ENCODE peak calls at places on chromosomes 13 and 19, in six cellular contexts. K is lower leg skin; H is NCI-H1105 treated with DMSO at 0.1 percent for 48 hours; M is NCI-H2081; V is activated CD4-positive, CD25-positive, alpha-beta regulatory T cell; L is A172. A is an unnamed sample.

GRCh38 chr13:42409061-42409460 is 137.1 kb downstream of the AKAP11 start:
- DNase-seq in M (no peak), V (no peak), K (no peak), H (no peak), L (no peak), A (no peak)

GRCh38 chr13:52845766-52846566 is 2.5 kb downstream of the PCDH8 start:
- DNase-seq in L (no peak), H (no peak), V (no peak), M (no peak), K (no peak), A (peak; percentile 50)

GRCh38 chr19:21677696-21678418 is 89.5 kb downstream of the ZNF100 start:
- DNase-seq in V (no peak), H (no peak), L (no peak), M (no peak), K (no peak), A (no peak)

GRCh38 chr13:59300347-59301165 is 863.2 kb downstream of the DIAPH3 start:
- DNase-seq in V (no peak), M (no peak), K (no peak), L (no peak), H (no peak), A (no peak)

GRCh38 chr13:54184576-54184975 is 1156.0 kb downstream of the OLFM4 start:
- DNase-seq in L (no peak), H (no peak), M (no peak), V (no peak), K (no peak), A (no peak)

GRCh38 chr19:3121396-3121795 is 14.4 kb upstream of the GNA15 start:
- DNase-seq in H (no peak), V (no peak), M (no peak), K (no peak), L (no peak), A (no peak)

GRCh38 chr19:44585371-44586141 is 27.8 kb upstream of the IGSF23 start:
- DNase-seq in L (peak; percentile 54), H (no peak), M (no peak), V (no peak), K (no peak), A (no peak)

GRCh38 chr13:99331881-99332293 is 24.7 kb upstream of the GPR183 start:
- DNase-seq in M (no peak), L (no peak), V (no peak), H (no peak), K (no peak), A (no peak)

GRCh38 chr19:4555657-4556561 is 3.6 kb downstream of the SEMA6B start:
- DNase-seq in L (peak; percentile 36), H (no peak), V (no peak), M (no peak), K (no peak), A (no peak)

GRCh38 chr13:73268306-73268705 is 209.5 kb downstream of the KLF5 start:
- DNase-seq in L (peak; percentile 73), M (peak; percentile 2), H (no peak), V (no peak), K (no peak), A (peak; percentile 9)

GRCh38 chr19:5690955-5691204 is 785 bp downstream of the RPL36 start:
- DNase-seq in K (no peak), V (no peak), L (no peak), M (no peak), H (peak; percentile 19), A (no peak)

GRCh38 chr19:33402421-33403220 is 29.1 kb downstream of the CEBPG start:
- DNase-seq in V (no peak), K (no peak), L (no peak), H (no peak), M (no peak), A (no peak)

GRCh38 chr19:48543121-48543710 is 8.8 kb upstream of the SULT2B1 start:
- DNase-seq in M (no peak), L (peak; percentile 68), H (no peak), V (no peak), K (peak; percentile 53), A (no peak)

GRCh38 chr13:100529666-100530065 is 58.9 kb downstream of the GGACT start:
- DNase-seq in K (no peak), V (no peak), L (no peak), H (no peak), M (no peak), A (no peak)

GRCh38 chr13:66657165-66657895 is 572.8 kb downstream of the PCDH9 start:
- DNase-seq in V (no peak), L (peak; percentile 96), M (peak; percentile 92), H (peak; percentile 100), K (peak; percentile 59), A (peak; percentile 99)

GRCh38 chr13:86737334-86737932 is 933.7 kb upstream of the SLITRK5 start:
- DNase-seq in L (no peak), V (no peak), M (no peak), K (no peak), H (no peak), A (no peak)

GRCh38 chr13:20118268-20119140 is 42.3 kb downstream of the GJA3 start:
- DNase-seq in H (peak; percentile 8), M (no peak), K (no peak), V (no peak), L (no peak), A (no peak)

GRCh38 chr13:42707003-42707402 is 74.4 kb upstream of the FAM216B start:
- DNase-seq in K (no peak), V (no peak), H (no peak), L (no peak), M (no peak), A (no peak)

GRCh38 chr19:49469828-49470614 is 4.0 kb upstream of the FLT3LG start:
- DNase-seq in V (peak; percentile 49), M (no peak), L (peak; percentile 27), H (no peak), K (no peak), A (no peak)

GRCh38 chr19:29636553-29637325 is 28.5 kb upstream of the PLEKHF1 start:
- DNase-seq in K (no peak), V (no peak), M (no peak), H (no peak), L (no peak), A (no peak)

GRCh38 chr13:20696073-20696472 is 7.4 kb upstream of the IL17D start:
- DNase-seq in L (no peak), K (no peak), H (no peak), V (no peak), M (no peak), A (no peak)

GRCh38 chr13:110334256-110334655 is 27.2 kb downstream of the COL4A2 start:
- DNase-seq in M (no peak), V (no peak), K (no peak), L (no peak), H (no peak), A (no peak)

GRCh38 chr19:31135841-31136240 is 213.4 kb downstream of the TSHZ3 start:
- DNase-seq in M (no peak), K (no peak), V (no peak), H (no peak), L (peak; percentile 40), A (no peak)

GRCh38 chr19:9917322-9917721 is 19.0 kb downstream of the OLFM2 start:
- DNase-seq in V (no peak), M (no peak), L (peak; percentile 70), H (peak; percentile 12), K (no peak), A (peak; percentile 25)

GRCh38 chr19:41753936-41754529 is 1.3 kb upstream of the CEACAM6 start:
- DNase-seq in K (peak; percentile 30), H (peak; percentile 59), L (peak; percentile 54), V (peak; percentile 34), M (peak; percentile 46), A (peak; percentile 77)

GRCh38 chr19:8576273-8576993 is 809 bp downstream of the MYO1F start:
- DNase-seq in K (no peak), H (no peak), V (no peak), M (no peak), L (no peak), A (no peak)

GRCh38 chr13:46176756-46177155 is 5.2 kb downstream of the LCP1 start:
- DNase-seq in M (no peak), K (no peak), V (no peak), H (no peak), L (no peak), A (no peak)

GRCh38 chr13:84417426-84417825 is 535.2 kb upstream of the SLITRK1 start:
- DNase-seq in K (no peak), L (peak; percentile 14), M (no peak), V (no peak), H (no peak), A (no peak)

GRCh38 chr13:83798731-83799130 is 83.5 kb downstream of the SLITRK1 start:
- DNase-seq in M (no peak), L (no peak), H (no peak), V (no peak), K (no peak), A (no peak)

GRCh38 chr13:109517516-109517915 is 268.9 kb downstream of the IRS2 start:
- DNase-seq in L (no peak), K (no peak), V (no peak), M (no peak), H (no peak), A (no peak)

GRCh38 chr19:42634409-42635232 is 39.9 kb upstream of the CEACAM8 start:
- DNase-seq in L (peak; percentile 56), K (no peak), M (peak; percentile 24), H (peak; percentile 12), V (no peak), A (peak; percentile 0)

GRCh38 chr19:7916908-7917291 is 2.3 kb downstream of the TGFBR3L start:
- DNase-seq in V (no peak), H (no peak), M (no peak), K (no peak), L (no peak), A (no peak)

GRCh38 chr13:50129923-50130685 is 114.9 kb downstream of the KCNRG start:
- DNase-seq in K (no peak), L (no peak), H (no peak), V (no peak), M (no peak), A (peak; percentile 29)